ENCODE peak calls at places on chromosomes 5 and 9, in six cellular contexts. L is caudate nucleus, F is AG04449, S is astrocyte, M is A549, Y is heart right ventricle. E is an unnamed sample.
A peak's percentile ranks its signal among the peaks of the same experiment; 100 is the strongest.

GRCh38 chr5:152532714-152533113 is 127.6 kb upstream of the NMUR2 start:
- DNase-seq in L (no peak), F (peak; percentile 24), S (peak; percentile 26), M (peak; percentile 28), Y (no peak), E (peak; percentile 47)

GRCh38 chr9:97124256-97124655 is 85.3 kb upstream of the CTSV start:
- DNase-seq in L (no peak), F (no peak), S (no peak), M (no peak), Y (no peak), E (no peak)

GRCh38 chr9:122814545-122814944 is 13.8 kb downstream of the PDCL start:
- DNase-seq in L (no peak), F (no peak), S (no peak), M (no peak), Y (no peak), E (no peak)

GRCh38 chr5:78591227-78591626 is 57.3 kb downstream of the LHFPL2 start:
- DNase-seq in L (no peak), F (no peak), S (peak; percentile 89), M (peak; percentile 53), Y (no peak), E (no peak)

GRCh38 chr5:145660897-145661650 is 174.1 kb downstream of the PRELID2 start:
- DNase-seq in L (no peak), F (peak; percentile 4), S (peak; percentile 55), M (no peak), Y (no peak), E (no peak)

GRCh38 chr9:38432922-38433510 is 8.8 kb upstream of the IGFBPL1 start:
- DNase-seq in L (no peak), F (no peak), S (peak; percentile 22), M (peak; percentile 34), Y (no peak), E (peak; percentile 47)

GRCh38 chr5:61450880-61451279 is 118.8 kb downstream of the ZSWIM6 start:
- DNase-seq in L (no peak), F (peak; percentile 38), S (peak; percentile 93), M (no peak), Y (no peak), E (peak; percentile 4)

GRCh38 chr9:89189215-89189614 is 10.6 kb upstream of the SHC3 start:
- DNase-seq in L (no peak), F (no peak), S (no peak), M (no peak), Y (no peak), E (no peak)

GRCh38 chr5:154478224-154478565 is at the start of gene HAND1:
- DNase-seq in L (no peak), F (no peak), S (no peak), M (peak; percentile 95), Y (peak; percentile 72), E (peak; percentile 79)

GRCh38 chr5:99063737-99064136 is 134.9 kb upstream of the CHD1 start:
- DNase-seq in L (no peak), F (no peak), S (no peak), M (no peak), Y (no peak), E (no peak)

GRCh38 chr5:10552183-10553143 is 11.4 kb upstream of the ANKRD33B start:
- DNase-seq in L (no peak), F (no peak), S (peak; percentile 70), M (no peak), Y (no peak), E (no peak)

E was measured in SW480.